ENCODE peak calls at places on chromosomes 3 and 15, in six cellular contexts. S is CD8-positive, alpha-beta T cell; O is cardiac muscle cell; N is endothelial cell; K is tibial nerve; G is RWPE1. U is an unnamed sample.

GRCh38 chr3:20190991-20191390 is 5.0 kb upstream of the SGO1 start:
- DNase-seq in N (no peak), K (no peak), G (no peak), O (no peak), S (no peak), U (no peak)

GRCh38 chr15:77859491-77860060 is 217.9 kb downstream of the TBC1D2B start:
- DNase-seq in O (no peak), K (no peak), N (no peak), G (no peak), S (no peak), U (no peak)

GRCh38 chr15:94584833-94585244 is 353.5 kb downstream of the MCTP2 start:
- DNase-seq in O (peak; percentile 57), N (peak; percentile 63), S (peak; percentile 22), K (no peak), G (no peak), U (no peak)

GRCh38 chr3:55409802-55410201 is 77.3 kb downstream of the WNT5A start:
- DNase-seq in O (no peak), G (no peak), K (no peak), N (no peak), S (no peak), U (no peak)

GRCh38 chr15:20340331-20340811 is 201.2 kb downstream of the GOLGA6L6 start:
- DNase-seq in K (no peak), N (peak; percentile 37), G (no peak), S (no peak), O (no peak), U (peak; percentile 92)

GRCh38 chr3:148329481-148330220 is 368.1 kb upstream of the AGTR1 start:
- DNase-seq in N (no peak), G (no peak), O (no peak), K (no peak), S (no peak), U (no peak)

GRCh38 chr15:74537736-74538135 is 3.3 kb upstream of the ARID3B start:
- DNase-seq in O (no peak), S (no peak), G (no peak), N (no peak), K (no peak), U (no peak)

GRCh38 chr3:39707314-39707909 is 102.0 kb upstream of the MYRIP start:
- DNase-seq in N (peak; percentile 26), K (no peak), O (peak; percentile 64), S (no peak), G (peak; percentile 23), U (no peak)

GRCh38 chr15:40721716-40722115 is 26.7 kb downstream of the RAD51 start:
- DNase-seq in O (peak; percentile 3), S (no peak), N (no peak), K (no peak), G (no peak), U (no peak)

GRCh38 chr3:175192536-175192935 is 333.4 kb downstream of the NAALADL2 start:
- DNase-seq in K (no peak), S (no peak), G (peak; percentile 26), N (no peak), O (peak; percentile 30), U (no peak)

GRCh38 chr3:37237252-37237651 is 62.9 kb upstream of the LRRFIP2 start:
- DNase-seq in G (peak; percentile 50), S (no peak), O (no peak), N (no peak), K (no peak), U (no peak)

GRCh38 chr3:52244061-52244628 is 1.4 kb upstream of the PPM1M start:
- DNase-seq in S (no peak), O (no peak), G (peak; percentile 54), N (no peak), K (no peak), U (no peak)

GRCh38 chr3:171451915-171452707 is 8.1 kb downstream of the TNIK start:
- DNase-seq in G (no peak), N (no peak), O (no peak), K (no peak), S (no peak), U (no peak)

GRCh38 chr3:171456765-171457164 is 3.4 kb downstream of the TNIK start:
- DNase-seq in S (no peak), N (no peak), G (no peak), K (no peak), O (no peak), U (no peak)

GRCh38 chr3:171454026-171454425 is 6.2 kb downstream of the TNIK start:
- DNase-seq in O (no peak), S (no peak), N (no peak), K (no peak), G (no peak), U (no peak)

GRCh38 chr3:171455603-171456550 is 4.3 kb downstream of the TNIK start:
- DNase-seq in S (no peak), K (no peak), O (no peak), G (no peak), N (no peak), U (no peak)

DNA sequence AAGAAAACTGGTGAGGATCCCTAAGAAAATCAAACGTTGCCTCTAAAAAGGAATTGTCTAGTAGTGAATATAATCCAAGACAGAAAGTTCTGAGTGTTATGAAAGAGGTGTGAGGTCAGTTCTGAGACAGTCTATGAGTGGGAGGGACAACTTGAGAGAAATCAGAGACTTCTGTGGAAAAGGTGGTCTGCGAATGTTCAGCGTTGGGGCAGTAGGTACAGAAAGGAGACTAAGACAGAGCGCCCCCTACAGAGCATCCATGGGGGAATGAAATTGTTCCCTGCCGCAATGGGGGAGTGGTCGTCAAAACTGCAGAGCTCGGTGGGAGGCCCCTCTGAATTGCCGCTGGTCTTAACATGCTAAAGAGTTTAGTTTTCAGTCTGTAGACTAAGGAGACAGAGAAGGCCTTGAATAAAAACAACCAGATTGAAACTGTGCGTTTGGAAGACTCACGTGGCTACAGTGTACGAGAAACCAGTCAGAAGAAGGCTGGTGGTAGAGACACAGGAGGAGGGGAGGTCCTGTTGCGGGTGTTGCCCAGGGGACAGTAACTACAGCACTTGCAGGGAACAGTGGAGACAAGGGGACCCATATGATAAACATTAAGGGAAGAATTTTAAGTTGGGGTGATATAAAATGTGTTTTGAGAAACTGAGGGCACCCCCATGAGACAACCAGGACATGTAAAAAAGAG is 6.9 kb downstream of the TNIK start:
- DNase-seq in G (no peak), S (no peak), K (no peak), O (no peak), N (peak; percentile 63), U (no peak)
- TF ChIP-seq CTCF in G (no peak), S (peak; percentile 30), K (no peak), O (peak; percentile 41), N (peak; percentile 75), U (peak; percentile 24)

GRCh38 chr3:1766384-1766783 is 332.3 kb upstream of the CNTN4 start:
- DNase-seq in K (no peak), O (no peak), N (no peak), G (no peak), S (no peak), U (no peak)
- TF ChIP-seq CTCF in K (no peak), O (no peak), N (no peak), G (no peak), S (no peak), U (no peak)

GRCh38 chr3:16362781-16363180 is 97.8 kb downstream of the OXNAD1 start:
- DNase-seq in S (no peak), G (no peak), N (no peak), O (no peak), K (no peak), U (no peak)

GRCh38 chr3:16364323-16364722 is 99.3 kb downstream of the OXNAD1 start:
- DNase-seq in G (no peak), O (no peak), K (no peak), S (no peak), N (no peak), U (no peak)

GRCh38 chr3:16364963-16365362 is 100.0 kb downstream of the OXNAD1 start:
- DNase-seq in S (no peak), N (no peak), K (no peak), O (no peak), G (no peak), U (no peak)

GRCh38 chr3:16365454-16366128 is 100.6 kb downstream of the OXNAD1 start:
- DNase-seq in K (no peak), S (no peak), O (no peak), N (no peak), G (no peak), U (no peak)

GRCh38 chr3:16363636-16364035 is 98.6 kb downstream of the OXNAD1 start:
- DNase-seq in S (no peak), K (no peak), O (no peak), N (no peak), G (no peak), U (no peak)
- TF ChIP-seq CTCF in S (no peak), K (no peak), O (no peak), N (no peak), G (no peak), U (no peak)

GRCh38 chr3:42012935-42013651 is 51.2 kb upstream of the ULK4 start:
- DNase-seq in N (peak; percentile 75), O (peak; percentile 70), K (no peak), S (peak; percentile 64), G (peak; percentile 63), U (peak; percentile 43)
- TF ChIP-seq CTCF in N (no peak), O (no peak), K (no peak), S (no peak), G (no peak), U (no peak)

DNA sequence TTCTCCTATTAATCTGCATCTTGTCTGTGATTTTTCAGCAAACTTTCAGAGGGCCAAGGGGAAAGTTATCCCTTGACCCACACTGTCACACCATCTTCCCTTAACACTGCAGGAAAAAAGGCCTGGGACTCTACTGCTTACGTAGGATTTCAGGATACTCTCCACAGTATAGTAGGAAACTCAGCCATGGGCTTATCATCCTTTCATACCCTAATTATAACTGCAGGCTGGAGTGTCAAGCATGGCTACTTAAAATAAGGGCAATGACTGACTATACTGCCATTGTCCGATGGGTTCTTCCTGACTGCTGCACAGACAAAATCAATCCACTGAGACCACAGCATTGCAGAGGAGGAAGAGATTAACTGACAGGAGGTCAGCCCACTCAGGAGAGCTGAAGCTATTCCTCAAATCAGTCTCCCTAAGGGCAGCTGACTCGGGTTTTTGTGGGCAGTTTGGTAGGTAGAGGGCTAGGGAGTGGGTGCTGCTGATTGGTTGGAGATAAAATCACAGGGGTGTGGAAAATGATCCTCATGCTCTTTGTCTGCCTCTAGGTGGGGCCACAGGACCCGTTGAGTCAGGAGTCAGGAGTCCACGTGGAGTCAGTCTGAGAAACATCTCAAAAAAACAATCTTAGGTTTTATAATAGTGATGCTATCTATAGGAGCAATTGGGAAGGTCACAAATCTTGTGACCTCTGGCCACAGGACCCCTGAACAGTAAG is 118.2 kb upstream of the STRIT1 start:
- DNase-seq in G (no peak), K (no peak), O (no peak), N (no peak), S (no peak), U (no peak)
- TF ChIP-seq CTCF in G (no peak), K (no peak), O (no peak), N (no peak), S (no peak), U (no peak)